ENCODE peak calls at places on chromosomes 4 and X, in five cellular contexts. One of them, this sample, is unnamed.
A peak's percentile ranks its signal among the peaks of the same experiment; 100 is the strongest.

GRCh38 chr4:182969651-182970279 is 52.6 kb upstream of the DCTD start:
- DNase-seq in naive thymus-derived CD4-positive, alpha-beta T cell: no peak
- DNase-seq in Peyer's patch: no peak
- DNase-seq in nucleus accumbens: no peak
- DNase-seq in fibroblast of villous mesenchyme: no peak
- DNase-seq in this sample: no peak

GRCh38 chr4:185847352-185848078 is 35.5 kb upstream of the SORBS2 start:
- DNase-seq in Peyer's patch: no peak
- DNase-seq in fibroblast of villous mesenchyme: peak; percentile 84
- DNase-seq in nucleus accumbens: no peak
- DNase-seq in naive thymus-derived CD4-positive, alpha-beta T cell: no peak
- DNase-seq in this sample: no peak

GRCh38 chr4:120667102-120667501 is 255.4 kb downstream of the PRDM5 start:
- DNase-seq in naive thymus-derived CD4-positive, alpha-beta T cell: no peak
- DNase-seq in nucleus accumbens: no peak
- DNase-seq in fibroblast of villous mesenchyme: no peak
- DNase-seq in Peyer's patch: no peak
- DNase-seq in this sample: no peak

GRCh38 chrX:41313419-41313818 is 20.5 kb upstream of the DDX3X start:
- DNase-seq in naive thymus-derived CD4-positive, alpha-beta T cell: no peak
- DNase-seq in nucleus accumbens: no peak
- DNase-seq in fibroblast of villous mesenchyme: peak; percentile 85
- DNase-seq in Peyer's patch: no peak
- DNase-seq in this sample: no peak

GRCh38 chrX:71621644-71622346 is 3.5 kb upstream of the CXCR3 start:
- DNase-seq in Peyer's patch: no peak
- DNase-seq in fibroblast of villous mesenchyme: peak; percentile 12
- DNase-seq in nucleus accumbens: no peak
- DNase-seq in naive thymus-derived CD4-positive, alpha-beta T cell: no peak
- DNase-seq in this sample: no peak

GRCh38 chr4:148926861-148927260 is 484.6 kb upstream of the NR3C2 start:
- DNase-seq in naive thymus-derived CD4-positive, alpha-beta T cell: no peak
- DNase-seq in Peyer's patch: no peak
- DNase-seq in fibroblast of villous mesenchyme: peak; percentile 0
- DNase-seq in nucleus accumbens: no peak
- DNase-seq in this sample: no peak

GRCh38 chr4:185219551-185220344 is 10.3 kb downstream of the SNX25 start:
- DNase-seq in Peyer's patch: peak; percentile 41
- DNase-seq in nucleus accumbens: no peak
- DNase-seq in naive thymus-derived CD4-positive, alpha-beta T cell: no peak
- DNase-seq in fibroblast of villous mesenchyme: peak; percentile 78
- DNase-seq in this sample: no peak

GRCh38 chrX:26649534-26649933 is 433.6 kb downstream of the MAGEB5 start:
- DNase-seq in nucleus accumbens: no peak
- DNase-seq in naive thymus-derived CD4-positive, alpha-beta T cell: peak; percentile 0
- DNase-seq in fibroblast of villous mesenchyme: peak; percentile 6
- DNase-seq in Peyer's patch: no peak
- DNase-seq in this sample: no peak

GRCh38 chr4:76659103-76659490 is 224.1 kb downstream of the SHROOM3 start:
- DNase-seq in nucleus accumbens: no peak
- DNase-seq in Peyer's patch: no peak
- DNase-seq in fibroblast of villous mesenchyme: no peak
- DNase-seq in naive thymus-derived CD4-positive, alpha-beta T cell: no peak
- DNase-seq in this sample: no peak

GRCh38 chr4:137253949-137254348 is 278.3 kb downstream of the PCDH18 start:
- DNase-seq in naive thymus-derived CD4-positive, alpha-beta T cell: no peak
- DNase-seq in nucleus accumbens: no peak
- DNase-seq in Peyer's patch: no peak
- DNase-seq in fibroblast of villous mesenchyme: peak; percentile 16
- DNase-seq in this sample: no peak

GRCh38 chrX:54194982-54195588 is 12.0 kb upstream of the FAM120C start:
- DNase-seq in fibroblast of villous mesenchyme: no peak
- DNase-seq in Peyer's patch: no peak
- DNase-seq in nucleus accumbens: no peak
- DNase-seq in naive thymus-derived CD4-positive, alpha-beta T cell: no peak
- DNase-seq in this sample: no peak

GRCh38 chr4:56655627-56656345 is 25.3 kb downstream of the HOPX start:
- DNase-seq in nucleus accumbens: no peak
- DNase-seq in fibroblast of villous mesenchyme: peak; percentile 10
- DNase-seq in naive thymus-derived CD4-positive, alpha-beta T cell: no peak
- DNase-seq in Peyer's patch: no peak
- DNase-seq in this sample: no peak

GRCh38 chr4:8682725-8683124 is 90.2 kb downstream of the CPZ start:
- DNase-seq in naive thymus-derived CD4-positive, alpha-beta T cell: no peak
- DNase-seq in Peyer's patch: no peak
- DNase-seq in fibroblast of villous mesenchyme: no peak
- DNase-seq in nucleus accumbens: no peak
- DNase-seq in this sample: no peak

GRCh38 chr4:161403781-161404180 is 760.0 kb downstream of the FSTL5 start:
- DNase-seq in naive thymus-derived CD4-positive, alpha-beta T cell: no peak
- DNase-seq in fibroblast of villous mesenchyme: no peak
- DNase-seq in Peyer's patch: no peak
- DNase-seq in nucleus accumbens: no peak
- DNase-seq in this sample: no peak

GRCh38 chr4:91963489-91963888 is 340.3 kb upstream of the GRID2 start:
- DNase-seq in naive thymus-derived CD4-positive, alpha-beta T cell: no peak
- DNase-seq in fibroblast of villous mesenchyme: peak; percentile 33
- DNase-seq in Peyer's patch: no peak
- DNase-seq in nucleus accumbens: no peak
- DNase-seq in this sample: no peak

GRCh38 chr4:77187231-77187630 is 30.2 kb downstream of the CCNG2 start:
- DNase-seq in Peyer's patch: no peak
- DNase-seq in naive thymus-derived CD4-positive, alpha-beta T cell: no peak
- DNase-seq in nucleus accumbens: no peak
- DNase-seq in fibroblast of villous mesenchyme: no peak
- DNase-seq in this sample: no peak

GRCh38 chr4:74516321-74516720 is 71.4 kb downstream of the AREG start:
- DNase-seq in fibroblast of villous mesenchyme: peak; percentile 86
- DNase-seq in Peyer's patch: no peak
- DNase-seq in naive thymus-derived CD4-positive, alpha-beta T cell: no peak
- DNase-seq in nucleus accumbens: no peak
- DNase-seq in this sample: no peak

GRCh38 chr4:2172161-2172560 is 69.8 kb downstream of the HAUS3 start:
- DNase-seq in nucleus accumbens: no peak
- DNase-seq in Peyer's patch: no peak
- DNase-seq in naive thymus-derived CD4-positive, alpha-beta T cell: no peak
- DNase-seq in fibroblast of villous mesenchyme: no peak
- DNase-seq in this sample: no peak

GRCh38 chr4:133154725-133155124 is 5.6 kb downstream of the PCDH10 start:
- DNase-seq in nucleus accumbens: no peak
- DNase-seq in naive thymus-derived CD4-positive, alpha-beta T cell: no peak
- DNase-seq in fibroblast of villous mesenchyme: no peak
- DNase-seq in Peyer's patch: no peak
- DNase-seq in this sample: no peak

GRCh38 chr4:176921256-176921655 is 128.5 kb upstream of the VEGFC start:
- DNase-seq in nucleus accumbens: no peak
- DNase-seq in Peyer's patch: no peak
- DNase-seq in fibroblast of villous mesenchyme: peak; percentile 47
- DNase-seq in naive thymus-derived CD4-positive, alpha-beta T cell: no peak
- DNase-seq in this sample: no peak

GRCh38 chrX:32155044-32155638 is 1056.2 kb downstream of the DMD start:
- DNase-seq in naive thymus-derived CD4-positive, alpha-beta T cell: no peak
- DNase-seq in fibroblast of villous mesenchyme: no peak
- DNase-seq in Peyer's patch: no peak
- DNase-seq in nucleus accumbens: peak; percentile 1
- DNase-seq in this sample: no peak